ENCODE peak calls at places on chromosomes 16 and 17, in seven cellular contexts. One of them, this sample, is unnamed.

GRCh38 chr17:82003411-82004381 is 19.0 kb downstream of the CENPX start:
- DNase-seq in sigmoid colon: peak; percentile 95
- DNase-seq in transverse colon: peak; percentile 53
- DNase-seq in tibial nerve: peak; percentile 72
- DNase-seq in A549: peak; percentile 90
- DNase-seq in esophagus muscularis mucosa: no peak
- DNase-seq in ovary: peak; percentile 80
- DNase-seq in this sample: no peak

GRCh38 chr17:80432350-80432955 is 17.5 kb downstream of the ENDOV start:
- DNase-seq in tibial nerve: no peak
- DNase-seq in sigmoid colon: no peak
- DNase-seq in ovary: no peak
- DNase-seq in transverse colon: no peak
- DNase-seq in esophagus muscularis mucosa: no peak
- DNase-seq in A549: no peak
- DNase-seq in this sample: no peak

GRCh38 chr17:50200447-50201225 is 795 bp downstream of the COL1A1 start:
- DNase-seq in transverse colon: peak; percentile 91
- DNase-seq in sigmoid colon: peak; percentile 98
- DNase-seq in esophagus muscularis mucosa: peak; percentile 97
- DNase-seq in A549: peak; percentile 90
- DNase-seq in ovary: peak; percentile 98
- DNase-seq in tibial nerve: peak; percentile 93
- DNase-seq in this sample: peak; percentile 94

GRCh38 chr16:52591441-52592215 is 44.7 kb upstream of the TOX3 start:
- DNase-seq in sigmoid colon: no peak
- DNase-seq in tibial nerve: no peak
- DNase-seq in esophagus muscularis mucosa: no peak
- DNase-seq in ovary: no peak
- DNase-seq in A549: no peak
- DNase-seq in transverse colon: no peak
- DNase-seq in this sample: no peak

GRCh38 chr17:48910370-48910769 is 2.2 kb downstream of the UBE2Z start:
- DNase-seq in ovary: no peak
- DNase-seq in esophagus muscularis mucosa: no peak
- DNase-seq in transverse colon: no peak
- DNase-seq in A549: no peak
- DNase-seq in sigmoid colon: no peak
- DNase-seq in tibial nerve: no peak
- DNase-seq in this sample: no peak

GRCh38 chr17:75181608-75182318 is 996 bp downstream of the SUMO2 start:
- DNase-seq in tibial nerve: no peak
- DNase-seq in ovary: no peak
- DNase-seq in A549: no peak
- DNase-seq in esophagus muscularis mucosa: no peak
- DNase-seq in transverse colon: peak; percentile 30
- DNase-seq in sigmoid colon: no peak
- DNase-seq in this sample: peak; percentile 28

GRCh38 chr16:27378871-27379580 is 22.9 kb upstream of the IL21R start:
- DNase-seq in tibial nerve: no peak
- DNase-seq in transverse colon: no peak
- DNase-seq in esophagus muscularis mucosa: no peak
- DNase-seq in sigmoid colon: no peak
- DNase-seq in ovary: no peak
- DNase-seq in A549: no peak
- DNase-seq in this sample: no peak

GRCh38 chr16:48321307-48322036 is 63.7 kb downstream of the SIAH1 start:
- DNase-seq in ovary: no peak
- DNase-seq in esophagus muscularis mucosa: no peak
- DNase-seq in tibial nerve: no peak
- DNase-seq in A549: no peak
- DNase-seq in transverse colon: no peak
- DNase-seq in sigmoid colon: no peak
- DNase-seq in this sample: no peak

GRCh38 chr16:84844049-84844350 is 24.2 kb downstream of the CRISPLD2 start:
- DNase-seq in tibial nerve: no peak
- DNase-seq in transverse colon: peak; percentile 60
- DNase-seq in A549: no peak
- DNase-seq in ovary: no peak
- DNase-seq in esophagus muscularis mucosa: no peak
- DNase-seq in sigmoid colon: peak; percentile 93
- DNase-seq in this sample: no peak

GRCh38 chr16:84843149-84844048 is 23.6 kb downstream of the CRISPLD2 start:
- DNase-seq in sigmoid colon: no peak
- DNase-seq in A549: no peak
- DNase-seq in ovary: no peak
- DNase-seq in transverse colon: no peak
- DNase-seq in esophagus muscularis mucosa: no peak
- DNase-seq in tibial nerve: no peak
- DNase-seq in this sample: no peak

GRCh38 chr16:84840687-84841627 is 21.2 kb downstream of the CRISPLD2 start:
- DNase-seq in ovary: no peak
- DNase-seq in transverse colon: no peak
- DNase-seq in esophagus muscularis mucosa: no peak
- DNase-seq in sigmoid colon: no peak
- DNase-seq in A549: no peak
- DNase-seq in tibial nerve: no peak
- DNase-seq in this sample: no peak

GRCh38 chr16:84841787-84842300 is 22.1 kb downstream of the CRISPLD2 start:
- DNase-seq in A549: no peak
- DNase-seq in esophagus muscularis mucosa: no peak
- DNase-seq in tibial nerve: no peak
- DNase-seq in ovary: no peak
- DNase-seq in sigmoid colon: no peak
- DNase-seq in transverse colon: peak; percentile 83
- DNase-seq in this sample: peak; percentile 85

GRCh38 chr16:84842516-84843148 is 22.8 kb downstream of the CRISPLD2 start:
- DNase-seq in esophagus muscularis mucosa: no peak
- DNase-seq in ovary: no peak
- DNase-seq in tibial nerve: no peak
- DNase-seq in A549: no peak
- DNase-seq in sigmoid colon: no peak
- DNase-seq in transverse colon: no peak
- DNase-seq in this sample: no peak
- H3K4me1 ChIP-seq in esophagus muscularis mucosa: peaks cover 75% of the 10 kb centered on the region
- H3K4me1 ChIP-seq in ovary: peaks cover 2% of the 10 kb centered on the region
- H3K4me1 ChIP-seq in tibial nerve: peaks cover 49% of the 10 kb centered on the region
- H3K4me1 ChIP-seq in A549: peaks cover 32% of the 10 kb centered on the region
- H3K4me1 ChIP-seq in sigmoid colon: no peaks in the 10 kb centered on the region
- H3K4me1 ChIP-seq in transverse colon: peaks cover 30% of the 10 kb centered on the region
- H3K4me1 ChIP-seq in this sample: peaks cover 54% of the 10 kb centered on the region

DNA sequence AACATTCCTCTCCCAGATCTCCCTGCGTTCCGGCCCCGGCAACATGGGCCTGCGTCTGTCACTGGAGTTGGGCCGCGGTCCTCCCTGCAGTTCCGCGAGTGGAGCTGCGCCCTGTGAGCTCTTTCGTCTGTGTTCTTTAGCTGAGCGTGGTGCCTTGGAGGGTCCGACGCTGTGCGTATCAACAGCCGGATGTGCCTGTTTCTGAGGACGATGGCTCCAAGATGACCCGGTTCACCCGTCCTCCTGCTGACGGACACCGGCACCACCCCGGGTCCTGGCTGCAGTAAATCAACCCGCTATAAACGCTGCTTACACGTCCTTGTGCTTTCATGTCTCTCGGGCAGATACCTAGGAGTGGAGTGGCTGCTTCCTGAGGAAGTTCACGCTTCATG is 44.8 kb upstream of the GNG13 start:
- DNase-seq in A549: no peak
- DNase-seq in transverse colon: no peak
- DNase-seq in tibial nerve: no peak
- DNase-seq in esophagus muscularis mucosa: no peak
- DNase-seq in sigmoid colon: no peak
- DNase-seq in ovary: no peak
- DNase-seq in this sample: no peak
- H3K4me3 ChIP-seq in A549: no peak overlapping the region
- H3K4me3 ChIP-seq in transverse colon: no peak overlapping the region
- H3K4me3 ChIP-seq in tibial nerve: no peak overlapping the region
- H3K4me3 ChIP-seq in esophagus muscularis mucosa: no peak overlapping the region
- H3K4me3 ChIP-seq in sigmoid colon: no peak overlapping the region
- H3K4me3 ChIP-seq in ovary: no peak overlapping the region
- H3K4me3 ChIP-seq in this sample: no peak overlapping the region

GRCh38 chr17:76736349-76737081 is 616 bp downstream of the SRSF2 start:
- DNase-seq in A549: peak; percentile 62
- DNase-seq in tibial nerve: peak; percentile 53
- DNase-seq in ovary: peak; percentile 87
- DNase-seq in sigmoid colon: peak; percentile 91
- DNase-seq in esophagus muscularis mucosa: peak; percentile 94
- DNase-seq in transverse colon: peak; percentile 82
- DNase-seq in this sample: peak; percentile 81
- TF ChIP-seq EP300 in A549: no peak
- TF ChIP-seq EP300 in tibial nerve: no peak
- TF ChIP-seq EP300 in ovary: no peak
- TF ChIP-seq EP300 in sigmoid colon: no peak
- TF ChIP-seq EP300 in esophagus muscularis mucosa: no peak
- TF ChIP-seq EP300 in transverse colon: no peak
- TF ChIP-seq EP300 in this sample: no peak

GRCh38 chr17:46848534-46848933 is 2.8 kb upstream of the WNT9B start:
- DNase-seq in transverse colon: no peak
- DNase-seq in A549: no peak
- DNase-seq in ovary: no peak
- DNase-seq in tibial nerve: no peak
- DNase-seq in esophagus muscularis mucosa: no peak
- DNase-seq in sigmoid colon: no peak
- DNase-seq in this sample: no peak
- H3K4me1 ChIP-seq in transverse colon: peaks cover 13% of the 10 kb centered on the region
- H3K4me1 ChIP-seq in A549: peaks cover 5% of the 10 kb centered on the region
- H3K4me1 ChIP-seq in ovary: peaks cover 6% of the 10 kb centered on the region
- H3K4me1 ChIP-seq in tibial nerve: peaks cover 16% of the 10 kb centered on the region
- H3K4me1 ChIP-seq in esophagus muscularis mucosa: peaks cover 15% of the 10 kb centered on the region
- H3K4me1 ChIP-seq in sigmoid colon: no peaks in the 10 kb centered on the region
- H3K4me1 ChIP-seq in this sample: peaks cover 14% of the 10 kb centered on the region

GRCh38 chr16:85982563-85982939 is 83.6 kb downstream of the IRF8 start:
- DNase-seq in esophagus muscularis mucosa: no peak
- DNase-seq in tibial nerve: no peak
- DNase-seq in transverse colon: peak; percentile 35
- DNase-seq in A549: no peak
- DNase-seq in sigmoid colon: peak; percentile 73
- DNase-seq in ovary: no peak
- DNase-seq in this sample: no peak

GRCh38 chr16:85983606-85984005 is 84.6 kb downstream of the IRF8 start:
- DNase-seq in esophagus muscularis mucosa: no peak
- DNase-seq in tibial nerve: no peak
- DNase-seq in transverse colon: no peak
- DNase-seq in ovary: no peak
- DNase-seq in sigmoid colon: peak; percentile 57
- DNase-seq in A549: no peak
- DNase-seq in this sample: no peak

GRCh38 chr16:85984947-85985451 is 86.0 kb downstream of the IRF8 start:
- DNase-seq in esophagus muscularis mucosa: no peak
- DNase-seq in A549: no peak
- DNase-seq in transverse colon: peak; percentile 47
- DNase-seq in ovary: no peak
- DNase-seq in sigmoid colon: peak; percentile 62
- DNase-seq in tibial nerve: no peak
- DNase-seq in this sample: no peak

GRCh38 chr16:85983064-85983463 is 84.1 kb downstream of the IRF8 start:
- DNase-seq in tibial nerve: no peak
- DNase-seq in esophagus muscularis mucosa: no peak
- DNase-seq in sigmoid colon: peak; percentile 51
- DNase-seq in A549: no peak
- DNase-seq in ovary: no peak
- DNase-seq in transverse colon: no peak
- DNase-seq in this sample: no peak

GRCh38 chr16:85984211-85984880 is 85.4 kb downstream of the IRF8 start:
- DNase-seq in A549: no peak
- DNase-seq in esophagus muscularis mucosa: no peak
- DNase-seq in tibial nerve: no peak
- DNase-seq in sigmoid colon: peak; percentile 42
- DNase-seq in transverse colon: peak; percentile 6
- DNase-seq in ovary: no peak
- DNase-seq in this sample: no peak
- H3K4me3 ChIP-seq in A549: no peak overlapping the region
- H3K4me3 ChIP-seq in esophagus muscularis mucosa: no peak overlapping the region
- H3K4me3 ChIP-seq in tibial nerve: no peak overlapping the region
- H3K4me3 ChIP-seq in sigmoid colon: no peak overlapping the region
- H3K4me3 ChIP-seq in transverse colon: no peak overlapping the region
- H3K4me3 ChIP-seq in ovary: no peak overlapping the region
- H3K4me3 ChIP-seq in this sample: no peak overlapping the region

DNA sequence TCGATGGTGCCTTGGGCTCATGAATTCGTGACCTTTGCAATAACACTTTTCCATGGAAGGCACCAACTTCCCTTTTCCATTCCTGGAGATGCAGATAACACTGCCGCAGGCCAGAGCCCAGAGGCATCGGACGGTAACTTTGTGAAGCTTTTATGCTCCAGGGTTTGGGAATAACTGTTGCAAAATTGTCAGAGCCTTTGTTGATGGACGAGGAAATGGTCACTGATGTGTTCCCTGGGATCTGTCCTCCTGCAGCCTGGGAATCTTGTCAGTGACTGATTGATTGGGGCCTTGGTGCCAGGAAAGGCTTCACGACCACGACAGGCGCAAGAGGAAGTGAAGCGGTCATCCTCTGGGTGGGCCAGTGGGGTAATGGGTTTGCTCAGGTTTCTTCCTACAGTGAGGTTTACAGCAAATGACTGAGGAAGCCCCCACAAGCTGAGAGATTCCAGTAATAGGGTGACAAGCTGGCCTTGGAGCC is 37.4 kb downstream of the PGS1 start:
- DNase-seq in A549: no peak
- DNase-seq in sigmoid colon: no peak
- DNase-seq in esophagus muscularis mucosa: no peak
- DNase-seq in tibial nerve: no peak
- DNase-seq in transverse colon: no peak
- DNase-seq in ovary: no peak
- DNase-seq in this sample: no peak
- TF ChIP-seq EP300 in A549: no peak
- TF ChIP-seq EP300 in sigmoid colon: no peak
- TF ChIP-seq EP300 in esophagus muscularis mucosa: no peak
- TF ChIP-seq EP300 in tibial nerve: no peak
- TF ChIP-seq EP300 in transverse colon: no peak
- TF ChIP-seq EP300 in ovary: no peak
- TF ChIP-seq EP300 in this sample: no peak